ENCODE peak calls at places on chromosomes 7 and 10, in four cellular contexts. Q is IMR-90, K is H1, J is H9. N is an unnamed sample. For H3K4me1, the result is how much of the 10 kb centered on the place peaks cover.

GRCh38 chr7:74252893-74253292 is 1.3 kb downstream of the RFC2 start:
- DNase-seq in J (no peak), Q (no peak), K (no peak), N (no peak)

GRCh38 chr10:133109736-133110532 is 22.2 kb downstream of the ADGRA1 start:
- DNase-seq in J (no peak), K (no peak), Q (no peak), N (no peak)

GRCh38 chr7:34392972-34393371 is 265.0 kb upstream of the NPSR1 start:
- DNase-seq in Q (no peak), K (no peak), J (no peak), N (peak)

GRCh38 chr10:133044502-133044901 is 43.2 kb upstream of the ADGRA1 start:
- DNase-seq in K (no peak), Q (no peak), J (no peak), N (no peak)

GRCh38 chr7:155191901-155192478 is 105.7 kb upstream of the INSIG1 start:
- DNase-seq in Q (no peak), J (no peak), K (no peak), N (no peak)

GRCh38 chr10:122323941-122324675 is 50.4 kb upstream of the PLEKHA1 start:
- DNase-seq in J (no peak), K (no peak), Q (no peak), N (no peak)

GRCh38 chr7:42704710-42705109 is 207.2 kb downstream of the C7orf25 start:
- DNase-seq in J (no peak), K (no peak), Q (no peak), N (no peak)

GRCh38 chr7:127751062-127751722 is 99.2 kb downstream of the SND1 start:
- DNase-seq in Q (peak), K (no peak), J (no peak), N (no peak)

GRCh38 chr7:27107391-27107900 is 5.0 kb upstream of the HOXA2 start:
- DNase-seq in Q (peak), J (no peak), K (no peak), N (no peak)

GRCh38 chr7:148461780-148462179 is 128.8 kb upstream of the C7orf33 start:
- DNase-seq in J (no peak), Q (no peak), K (no peak), N (no peak)

GRCh38 chr7:41705109-41705871 is 2.4 kb upstream of the INHBA start:
- DNase-seq in Q (peak), K (peak), J (peak), N (peak)

GRCh38 chr10:2111936-2112335 is 374.6 kb upstream of the ADARB2 start:
- DNase-seq in J (peak), K (no peak), Q (no peak), N (peak)

GRCh38 chr7:39898867-39899266 is 51.2 kb upstream of the CDK13 start:
- DNase-seq in Q (no peak), J (no peak), K (peak), N (no peak)

GRCh38 chr7:17640730-17641377 is 299.4 kb downstream of the SNX13 start:
- DNase-seq in J (no peak), K (no peak), Q (peak), N (peak)

GRCh38 chr7:72101444-72101843 is 310.7 kb downstream of the CALN1 start:
- DNase-seq in J (no peak), K (no peak), Q (no peak), N (no peak)

GRCh38 chr10:118763202-118763988 is 8.6 kb upstream of the CACUL1 start:
- DNase-seq in K (no peak), Q (no peak), J (no peak), N (no peak)

GRCh38 chr7:867001-867405 is 9.4 kb upstream of the GET4 start:
- DNase-seq in K (no peak), J (no peak), Q (peak), N (no peak)

GRCh38 chr10:88152720-88153119 is 289.3 kb downstream of the PTEN start:
- DNase-seq in Q (peak), K (no peak), J (no peak), N (peak)

GRCh38 chr10:10786334-10787090 is 231.2 kb upstream of the CELF2 start:
- DNase-seq in Q (peak), K (no peak), J (no peak), N (no peak)

GRCh38 chr10:113056468-113057021 is 106.5 kb downstream of the TCF7L2 start:
- DNase-seq in J (no peak), K (no peak), Q (peak), N (peak)

GRCh38 chr7:143381427-143382125 is 431 bp downstream of the ZYX start:
- DNase-seq in K (no peak), J (peak), Q (peak), N (no peak)
- H3K56ac ChIP-seq in K (peak), J (no peak), Q (peak), N (peak)

GRCh38 chr10:110403593-110403992 is 94.1 kb upstream of the DUSP5 start:
- DNase-seq in J (no peak), Q (no peak), K (no peak), N (no peak)
- H3K4me1 ChIP-seq in J (under half), Q (under half), K (under half), N (under half)

DNA sequence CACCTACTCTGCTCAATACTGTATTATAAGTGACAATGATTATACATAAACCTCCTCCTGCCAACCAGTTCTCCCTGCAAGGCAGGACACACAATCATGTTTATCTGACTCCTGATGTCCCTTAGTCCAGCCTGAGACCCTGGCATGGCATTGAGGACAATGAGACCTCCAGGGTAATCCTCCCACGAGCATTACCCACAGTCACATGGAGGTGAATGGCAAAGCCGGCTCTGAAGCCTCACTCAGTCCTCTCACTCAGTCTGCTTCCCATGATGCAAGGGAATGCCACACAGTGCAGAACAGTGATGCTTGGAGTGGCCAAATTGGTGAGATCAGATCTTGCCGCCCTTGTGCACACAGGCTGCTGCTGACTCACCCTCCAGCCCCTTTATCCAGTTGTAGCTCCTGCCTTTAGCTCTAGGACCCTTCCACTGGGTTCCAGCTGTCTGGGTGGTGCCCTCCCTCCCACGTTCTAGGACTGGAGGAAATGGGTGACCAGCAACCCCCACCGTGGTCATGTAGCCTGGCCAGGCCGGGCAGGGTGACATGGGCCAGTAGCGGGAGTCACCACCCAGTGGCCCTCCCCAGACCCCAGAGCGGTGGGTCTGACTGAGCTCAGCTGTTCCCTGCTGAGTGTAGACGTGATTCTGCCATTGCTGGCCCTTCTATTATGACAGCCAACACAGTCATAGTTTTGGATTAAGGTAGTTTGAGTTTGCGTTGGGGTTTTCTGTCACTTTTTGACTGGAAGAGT is 5.5 kb upstream of the ADCY1 start:
- DNase-seq in K (no peak), Q (no peak), J (no peak), N (no peak)
- H3K56ac ChIP-seq in K (no peak), Q (no peak), J (no peak), N (no peak)

GRCh38 chr10:58857251-58857650 is 319.2 kb upstream of the PHYHIPL start:
- DNase-seq in Q (no peak), J (no peak), K (no peak), N (no peak)
- H3K4me1 ChIP-seq in Q (under half), J (under half), K (under half), N (under half)

DNA sequence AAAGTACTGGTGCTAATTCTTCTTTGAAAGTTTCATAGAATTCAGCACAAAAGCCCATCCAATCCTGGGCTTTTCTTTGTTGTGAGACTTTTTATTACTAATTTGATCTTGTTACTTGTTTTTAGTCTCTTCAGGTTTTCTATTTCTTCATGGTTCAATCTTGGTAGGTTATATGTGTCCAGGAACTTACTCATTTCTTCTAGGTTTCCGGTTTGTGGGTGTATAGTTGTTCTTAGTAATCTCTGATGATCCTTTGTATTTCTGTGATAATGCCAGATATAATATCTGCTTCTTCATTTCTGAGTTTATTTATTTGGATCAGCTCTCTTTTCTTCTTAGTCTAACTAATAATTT is 147.5 kb downstream of the RTKN2 start:
- DNase-seq in Q (no peak), K (no peak), J (no peak), N (no peak)
- H3K56ac ChIP-seq in Q (no peak), K (no peak), J (no peak), N (no peak)

GRCh38 chr7:85748861-85749260 is 562.0 kb upstream of the SEMA3D start:
- DNase-seq in Q (no peak), J (no peak), K (no peak), N (no peak)
- H3K4me1 ChIP-seq in Q (under half), J (under half), K (under half), N (under half)

N was measured in mesendoderm.